ENCODE peak calls at places on chromosome 17, in eight cellular contexts. One of them, this sample, is unnamed.

GRCh38 chr17:77867976-77868713 is 90.4 kb upstream of the TNRC6C start:
- DNase-seq in nucleus accumbens: no peak
- DNase-seq in Right ventricle myocardium superior: no peak
- DNase-seq in non-pigmented ciliary epithelial cell: no peak
- DNase-seq in putamen: no peak
- DNase-seq in HuH-7: no peak
- DNase-seq in BE2C: no peak
- DNase-seq in heart right ventricle: peak; percentile 5
- DNase-seq in this sample: no peak

GRCh38 chr17:27244481-27245223 is 49.3 kb upstream of the WSB1 start:
- DNase-seq in nucleus accumbens: peak; percentile 39
- DNase-seq in Right ventricle myocardium superior: peak; percentile 82
- DNase-seq in non-pigmented ciliary epithelial cell: peak; percentile 81
- DNase-seq in putamen: peak; percentile 41
- DNase-seq in HuH-7: no peak
- DNase-seq in BE2C: no peak
- DNase-seq in heart right ventricle: peak; percentile 64
- DNase-seq in this sample: peak; percentile 90

GRCh38 chr17:40464392-40464855 is 21.2 kb downstream of the IGFBP4 start:
- DNase-seq in nucleus accumbens: no peak
- DNase-seq in Right ventricle myocardium superior: no peak
- DNase-seq in non-pigmented ciliary epithelial cell: no peak
- DNase-seq in putamen: no peak
- DNase-seq in HuH-7: no peak
- DNase-seq in BE2C: no peak
- DNase-seq in heart right ventricle: no peak
- DNase-seq in this sample: no peak

GRCh38 chr17:68605914-68606313 is 4.7 kb upstream of the FAM20A start:
- DNase-seq in nucleus accumbens: no peak
- DNase-seq in Right ventricle myocardium superior: no peak
- DNase-seq in non-pigmented ciliary epithelial cell: no peak
- DNase-seq in putamen: no peak
- DNase-seq in HuH-7: no peak
- DNase-seq in BE2C: no peak
- DNase-seq in heart right ventricle: no peak
- DNase-seq in this sample: no peak

GRCh38 chr17:34254651-34255380 is at the start of gene CCL2:
- DNase-seq in nucleus accumbens: no peak
- DNase-seq in Right ventricle myocardium superior: peak; percentile 77
- DNase-seq in non-pigmented ciliary epithelial cell: no peak
- DNase-seq in putamen: no peak
- DNase-seq in HuH-7: no peak
- DNase-seq in BE2C: peak; percentile 19
- DNase-seq in heart right ventricle: peak; percentile 60
- DNase-seq in this sample: peak; percentile 72

GRCh38 chr17:28057731-28058246 is 15.3 kb downstream of the NLK start:
- DNase-seq in nucleus accumbens: no peak
- DNase-seq in Right ventricle myocardium superior: no peak
- DNase-seq in non-pigmented ciliary epithelial cell: no peak
- DNase-seq in putamen: no peak
- DNase-seq in HuH-7: peak; percentile 39
- DNase-seq in BE2C: no peak
- DNase-seq in heart right ventricle: no peak
- DNase-seq in this sample: peak; percentile 65

GRCh38 chr17:76528528-76529223 is 8.8 kb downstream of the CYGB start:
- DNase-seq in nucleus accumbens: no peak
- DNase-seq in Right ventricle myocardium superior: peak; percentile 82
- DNase-seq in non-pigmented ciliary epithelial cell: no peak
- DNase-seq in putamen: no peak
- DNase-seq in HuH-7: no peak
- DNase-seq in BE2C: peak; percentile 75
- DNase-seq in heart right ventricle: peak; percentile 73
- DNase-seq in this sample: no peak

GRCh38 chr17:4017377-4017776 is 53.1 kb upstream of the ATP2A3 start:
- DNase-seq in nucleus accumbens: no peak
- DNase-seq in Right ventricle myocardium superior: no peak
- DNase-seq in non-pigmented ciliary epithelial cell: no peak
- DNase-seq in putamen: no peak
- DNase-seq in HuH-7: no peak
- DNase-seq in BE2C: no peak
- DNase-seq in heart right ventricle: no peak
- DNase-seq in this sample: no peak

GRCh38 chr17:15261818-15262290 is 3.3 kb downstream of the PMP22 start:
- DNase-seq in nucleus accumbens: no peak
- DNase-seq in Right ventricle myocardium superior: no peak
- DNase-seq in non-pigmented ciliary epithelial cell: no peak
- DNase-seq in putamen: peak; percentile 60
- DNase-seq in HuH-7: peak; percentile 29
- DNase-seq in BE2C: peak; percentile 12
- DNase-seq in heart right ventricle: peak; percentile 30
- DNase-seq in this sample: peak; percentile 73

GRCh38 chr17:4852504-4853075 is 19.4 kb downstream of the MINK1 start:
- DNase-seq in nucleus accumbens: no peak
- DNase-seq in Right ventricle myocardium superior: no peak
- DNase-seq in non-pigmented ciliary epithelial cell: no peak
- DNase-seq in putamen: no peak
- DNase-seq in HuH-7: peak; percentile 34
- DNase-seq in BE2C: peak; percentile 22
- DNase-seq in heart right ventricle: no peak
- DNase-seq in this sample: no peak

GRCh38 chr17:44672479-44673093 is 16.3 kb downstream of the MEIOC start:
- DNase-seq in nucleus accumbens: no peak
- DNase-seq in Right ventricle myocardium superior: no peak
- DNase-seq in non-pigmented ciliary epithelial cell: no peak
- DNase-seq in putamen: no peak
- DNase-seq in HuH-7: no peak
- DNase-seq in BE2C: no peak
- DNase-seq in heart right ventricle: no peak
- DNase-seq in this sample: no peak

GRCh38 chr17:80899402-80900268 is 92.0 kb upstream of the CHMP6 start:
- DNase-seq in nucleus accumbens: no peak
- DNase-seq in Right ventricle myocardium superior: no peak
- DNase-seq in non-pigmented ciliary epithelial cell: no peak
- DNase-seq in putamen: no peak
- DNase-seq in HuH-7: peak; percentile 87
- DNase-seq in BE2C: peak; percentile 71
- DNase-seq in heart right ventricle: no peak
- DNase-seq in this sample: no peak

GRCh38 chr17:74815067-74815466 is 38.9 kb upstream of the NAT9 start:
- DNase-seq in nucleus accumbens: no peak
- DNase-seq in Right ventricle myocardium superior: no peak
- DNase-seq in non-pigmented ciliary epithelial cell: no peak
- DNase-seq in putamen: no peak
- DNase-seq in HuH-7: no peak
- DNase-seq in BE2C: no peak
- DNase-seq in heart right ventricle: no peak
- DNase-seq in this sample: no peak

GRCh38 chr17:4856271-4856936 is 23.3 kb downstream of the MINK1 start:
- DNase-seq in nucleus accumbens: no peak
- DNase-seq in Right ventricle myocardium superior: no peak
- DNase-seq in non-pigmented ciliary epithelial cell: no peak
- DNase-seq in putamen: no peak
- DNase-seq in HuH-7: no peak
- DNase-seq in BE2C: no peak
- DNase-seq in heart right ventricle: no peak
- DNase-seq in this sample: no peak

GRCh38 chr17:48310748-48311213 is 119.2 kb downstream of the SKAP1 start:
- DNase-seq in nucleus accumbens: no peak
- DNase-seq in Right ventricle myocardium superior: no peak
- DNase-seq in non-pigmented ciliary epithelial cell: no peak
- DNase-seq in putamen: no peak
- DNase-seq in HuH-7: no peak
- DNase-seq in BE2C: no peak
- DNase-seq in heart right ventricle: no peak
- DNase-seq in this sample: no peak

GRCh38 chr17:80501739-80502577 is 25.6 kb upstream of the NPTX1 start:
- DNase-seq in nucleus accumbens: peak; percentile 36
- DNase-seq in Right ventricle myocardium superior: peak; percentile 17
- DNase-seq in non-pigmented ciliary epithelial cell: no peak
- DNase-seq in putamen: peak; percentile 68
- DNase-seq in HuH-7: no peak
- DNase-seq in BE2C: no peak
- DNase-seq in heart right ventricle: no peak
- DNase-seq in this sample: no peak

GRCh38 chr17:81556175-81556691 is 4.1 kb upstream of the FAAP100 start:
- DNase-seq in nucleus accumbens: no peak
- DNase-seq in Right ventricle myocardium superior: no peak
- DNase-seq in non-pigmented ciliary epithelial cell: no peak
- DNase-seq in putamen: no peak
- DNase-seq in HuH-7: no peak
- DNase-seq in BE2C: no peak
- DNase-seq in heart right ventricle: no peak
- DNase-seq in this sample: no peak

GRCh38 chr17:1907818-1908698 is 78.3 kb downstream of the RPA1 start:
- DNase-seq in nucleus accumbens: no peak
- DNase-seq in Right ventricle myocardium superior: no peak
- DNase-seq in non-pigmented ciliary epithelial cell: no peak
- DNase-seq in putamen: peak; percentile 34
- DNase-seq in HuH-7: no peak
- DNase-seq in BE2C: no peak
- DNase-seq in heart right ventricle: no peak
- DNase-seq in this sample: no peak

GRCh38 chr17:49633250-49633649 is 44.6 kb downstream of the SPOP start:
- DNase-seq in nucleus accumbens: no peak
- DNase-seq in Right ventricle myocardium superior: no peak
- DNase-seq in non-pigmented ciliary epithelial cell: no peak
- DNase-seq in putamen: no peak
- DNase-seq in HuH-7: no peak
- DNase-seq in BE2C: no peak
- DNase-seq in heart right ventricle: no peak
- DNase-seq in this sample: no peak

GRCh38 chr17:55743103-55743679 is 7.7 kb upstream of the PCTP start:
- DNase-seq in nucleus accumbens: no peak
- DNase-seq in Right ventricle myocardium superior: no peak
- DNase-seq in non-pigmented ciliary epithelial cell: no peak
- DNase-seq in putamen: no peak
- DNase-seq in HuH-7: no peak
- DNase-seq in BE2C: peak; percentile 25
- DNase-seq in heart right ventricle: no peak
- DNase-seq in this sample: no peak

GRCh38 chr17:81834831-81835267 is at the start of gene PPP1R27:
- DNase-seq in nucleus accumbens: no peak
- DNase-seq in Right ventricle myocardium superior: no peak
- DNase-seq in non-pigmented ciliary epithelial cell: no peak
- DNase-seq in putamen: no peak
- DNase-seq in HuH-7: no peak
- DNase-seq in BE2C: no peak
- DNase-seq in heart right ventricle: peak; percentile 10
- DNase-seq in this sample: no peak

GRCh38 chr17:74916851-74917199 is 6.2 kb downstream of the USH1G start:
- DNase-seq in nucleus accumbens: no peak
- DNase-seq in Right ventricle myocardium superior: no peak
- DNase-seq in non-pigmented ciliary epithelial cell: no peak
- DNase-seq in putamen: no peak
- DNase-seq in HuH-7: no peak
- DNase-seq in BE2C: no peak
- DNase-seq in heart right ventricle: no peak
- DNase-seq in this sample: no peak

GRCh38 chr17:76781056-76781982 is 43.4 kb downstream of the MFSD11 start:
- DNase-seq in nucleus accumbens: no peak
- DNase-seq in Right ventricle myocardium superior: no peak
- DNase-seq in non-pigmented ciliary epithelial cell: no peak
- DNase-seq in putamen: no peak
- DNase-seq in HuH-7: peak; percentile 24
- DNase-seq in BE2C: no peak
- DNase-seq in heart right ventricle: no peak
- DNase-seq in this sample: no peak

GRCh38 chr17:37610971-37611370 is 1.8 kb upstream of the SYNRG start:
- DNase-seq in nucleus accumbens: no peak
- DNase-seq in Right ventricle myocardium superior: no peak
- DNase-seq in non-pigmented ciliary epithelial cell: no peak
- DNase-seq in putamen: peak; percentile 13
- DNase-seq in HuH-7: no peak
- DNase-seq in BE2C: no peak
- DNase-seq in heart right ventricle: no peak
- DNase-seq in this sample: peak; percentile 34

GRCh38 chr17:77564278-77564920 is 394.1 kb upstream of the TNRC6C start:
- DNase-seq in nucleus accumbens: no peak
- DNase-seq in Right ventricle myocardium superior: no peak
- DNase-seq in non-pigmented ciliary epithelial cell: no peak
- DNase-seq in putamen: no peak
- DNase-seq in HuH-7: no peak
- DNase-seq in BE2C: no peak
- DNase-seq in heart right ventricle: no peak
- DNase-seq in this sample: no peak

GRCh38 chr17:76532072-76532651 is 5.3 kb downstream of the CYGB start:
- DNase-seq in nucleus accumbens: no peak
- DNase-seq in Right ventricle myocardium superior: no peak
- DNase-seq in non-pigmented ciliary epithelial cell: no peak
- DNase-seq in putamen: no peak
- DNase-seq in HuH-7: no peak
- DNase-seq in BE2C: peak; percentile 5
- DNase-seq in heart right ventricle: no peak
- DNase-seq in this sample: no peak

GRCh38 chr17:15892244-15892643 is 52.7 kb upstream of the ADORA2B start:
- DNase-seq in nucleus accumbens: no peak
- DNase-seq in Right ventricle myocardium superior: no peak
- DNase-seq in non-pigmented ciliary epithelial cell: no peak
- DNase-seq in putamen: no peak
- DNase-seq in HuH-7: no peak
- DNase-seq in BE2C: no peak
- DNase-seq in heart right ventricle: no peak
- DNase-seq in this sample: no peak

GRCh38 chr17:80650751-80651173 is 106.1 kb downstream of the RPTOR start:
- DNase-seq in nucleus accumbens: no peak
- DNase-seq in Right ventricle myocardium superior: no peak
- DNase-seq in non-pigmented ciliary epithelial cell: no peak
- DNase-seq in putamen: no peak
- DNase-seq in HuH-7: no peak
- DNase-seq in BE2C: no peak
- DNase-seq in heart right ventricle: no peak
- DNase-seq in this sample: no peak

GRCh38 chr17:39746145-39746461 is 8.4 kb downstream of the GRB7 start:
- DNase-seq in nucleus accumbens: no peak
- DNase-seq in Right ventricle myocardium superior: no peak
- DNase-seq in non-pigmented ciliary epithelial cell: no peak
- DNase-seq in putamen: no peak
- DNase-seq in HuH-7: no peak
- DNase-seq in BE2C: no peak
- DNase-seq in heart right ventricle: no peak
- DNase-seq in this sample: no peak

GRCh38 chr17:49223517-49224197 is 6.9 kb downstream of the PHOSPHO1 start:
- DNase-seq in nucleus accumbens: peak; percentile 8
- DNase-seq in Right ventricle myocardium superior: peak; percentile 81
- DNase-seq in non-pigmented ciliary epithelial cell: no peak
- DNase-seq in putamen: no peak
- DNase-seq in HuH-7: peak; percentile 95
- DNase-seq in BE2C: peak; percentile 62
- DNase-seq in heart right ventricle: peak; percentile 73
- DNase-seq in this sample: no peak

GRCh38 chr17:57045868-57046671 is 39.0 kb upstream of the AKAP1 start:
- DNase-seq in nucleus accumbens: no peak
- DNase-seq in Right ventricle myocardium superior: no peak
- DNase-seq in non-pigmented ciliary epithelial cell: no peak
- DNase-seq in putamen: no peak
- DNase-seq in HuH-7: no peak
- DNase-seq in BE2C: peak; percentile 8
- DNase-seq in heart right ventricle: no peak
- DNase-seq in this sample: no peak

GRCh38 chr17:17523714-17524075 is 27.5 kb upstream of the RASD1 start:
- DNase-seq in nucleus accumbens: no peak
- DNase-seq in Right ventricle myocardium superior: no peak
- DNase-seq in non-pigmented ciliary epithelial cell: no peak
- DNase-seq in putamen: no peak
- DNase-seq in HuH-7: no peak
- DNase-seq in BE2C: no peak
- DNase-seq in heart right ventricle: no peak
- DNase-seq in this sample: no peak

GRCh38 chr17:9054146-9054545 is 32.8 kb downstream of the NTN1 start:
- DNase-seq in nucleus accumbens: no peak
- DNase-seq in Right ventricle myocardium superior: no peak
- DNase-seq in non-pigmented ciliary epithelial cell: no peak
- DNase-seq in putamen: no peak
- DNase-seq in HuH-7: no peak
- DNase-seq in BE2C: no peak
- DNase-seq in heart right ventricle: no peak
- DNase-seq in this sample: no peak

GRCh38 chr17:81987161-81987770 is 9.8 kb downstream of the ASPSCR1 start:
- DNase-seq in nucleus accumbens: no peak
- DNase-seq in Right ventricle myocardium superior: no peak
- DNase-seq in non-pigmented ciliary epithelial cell: no peak
- DNase-seq in putamen: no peak
- DNase-seq in HuH-7: no peak
- DNase-seq in BE2C: no peak
- DNase-seq in heart right ventricle: no peak
- DNase-seq in this sample: no peak